ENCODE peak calls at places on chromosomes 4 and X, in four cellular contexts. Y is mammary epithelial cell, Z is A549, H is HepG2. X is an unnamed sample. For H3K9me3, the result is how much of the 10 kb centered on the place peaks cover.

GRCh38 chrX:447052-447451 is 60.3 kb upstream of the PPP2R3B start:
- DNase-seq in Y (no peak), Z (no peak), H (no peak), X (no peak)

GRCh38 chr4:55947912-55948725 is 626 bp upstream of the CEP135 start:
- DNase-seq in Z (peak), Y (peak), H (peak), X (no peak)

GRCh38 chr4:82842593-82842992 is 44.0 kb upstream of the SCD5 start:
- DNase-seq in Z (peak), H (peak), Y (no peak), X (no peak)

GRCh38 chr4:120718979-120719566 is 203.5 kb downstream of the PRDM5 start:
- DNase-seq in H (peak), Y (peak), Z (no peak), X (no peak)

GRCh38 chr4:52979020-52979419 is 116.9 kb downstream of the RASL11B start:
- DNase-seq in H (no peak), Y (no peak), Z (no peak), X (no peak)

GRCh38 chr4:1060121-1060520 is 48.7 kb downstream of the FGFRL1 start:
- DNase-seq in Y (no peak), Z (no peak), H (no peak), X (peak)

GRCh38 chr4:177579649-177580048 is 137.4 kb upstream of the AGA start:
- DNase-seq in Z (no peak), H (no peak), Y (no peak), X (no peak)

GRCh38 chr4:173507471-173508385 is 22.3 kb downstream of the HAND2 start:
- DNase-seq in Y (no peak), H (no peak), Z (no peak), X (no peak)

GRCh38 chr4:69066945-69067344 is 29.3 kb upstream of the UGT2B7 start:
- DNase-seq in H (no peak), Y (peak), Z (no peak), X (no peak)

GRCh38 chr4:173461170-173461569 is 62.3 kb upstream of the SCRG1 start:
- DNase-seq in Z (no peak), Y (peak), H (no peak), X (no peak)

GRCh38 chr4:57116245-57116644 is 6.1 kb upstream of the IGFBP7 start:
- DNase-seq in H (no peak), Z (no peak), Y (no peak), X (no peak)

GRCh38 chr4:10299601-10300000 is 157.6 kb downstream of the ZNF518B start:
- DNase-seq in Y (peak), Z (no peak), H (no peak), X (no peak)

GRCh38 chrX:103520391-103520790 is 1.1 kb upstream of the RAB40A start:
- DNase-seq in Y (no peak), Z (no peak), H (no peak), X (no peak)

GRCh38 chr4:5940470-5941203 is 47.8 kb upstream of the CRMP1 start:
- DNase-seq in Y (no peak), Z (no peak), H (peak), X (no peak)

GRCh38 chr4:161813889-161814288 is 349.9 kb downstream of the FSTL5 start:
- DNase-seq in Z (no peak), H (no peak), Y (no peak), X (no peak)

GRCh38 chr4:80311130-80311529 is 24.4 kb upstream of the CFAP299 start:
- DNase-seq in H (no peak), Z (no peak), Y (peak), X (no peak)

GRCh38 chr4:54439831-54440243 is 210.7 kb downstream of the PDGFRA start:
- DNase-seq in Y (peak), H (no peak), Z (no peak), X (no peak)

GRCh38 chrX:20515841-20516461 is 249.2 kb upstream of the RPS6KA3 start:
- DNase-seq in H (peak), Z (peak), Y (peak), X (no peak)

GRCh38 chrX:66191563-66191962 is 27.5 kb downstream of the HEPH start:
- DNase-seq in Y (no peak), H (no peak), Z (no peak), X (no peak)

GRCh38 chr4:96599752-96600151 is 759.9 kb downstream of the PDHA2 start:
- DNase-seq in H (no peak), Z (no peak), Y (no peak), X (no peak)

GRCh38 chrX:7153231-7153630 is 5.3 kb upstream of the PUDP start:
- DNase-seq in Y (no peak), Z (no peak), H (no peak), X (no peak)

GRCh38 chrX:23317799-23318724 is 16.6 kb upstream of the PTCHD1 start:
- DNase-seq in H (no peak), Y (no peak), Z (peak), X (no peak)

GRCh38 chr4:142519342-142519741 is 326.8 kb downstream of the INPP4B start:
- DNase-seq in H (no peak), Y (peak), Z (no peak), X (no peak)

GRCh38 chrX:19640063-19640462 is 124.8 kb upstream of the MAP3K15 start:
- DNase-seq in Y (no peak), H (no peak), Z (no peak), X (no peak)

GRCh38 chr4:8101213-8101781 is 57.3 kb downstream of the ABLIM2 start:
- DNase-seq in Y (peak), H (peak), Z (no peak), X (no peak)

GRCh38 chrX:40003071-40003981 is 94.4 kb downstream of the BCOR start:
- DNase-seq in Z (no peak), H (peak), Y (no peak), X (no peak)

GRCh38 chr4:30802622-30803323 is 82.6 kb downstream of the PCDH7 start:
- DNase-seq in Y (peak), Z (no peak), H (no peak), X (no peak)

GRCh38 chr4:139223682-139224317 is 46.8 kb upstream of the ELF2 start:
- DNase-seq in Y (peak), Z (no peak), H (no peak), X (no peak)

GRCh38 chr4:189436207-189436606 is 504.5 kb upstream of the FRG1 start:
- DNase-seq in Z (no peak), Y (no peak), H (peak), X (no peak)

GRCh38 chr4:128916832-128917231 is 107.3 kb downstream of the JADE1 start:
- DNase-seq in Y (no peak), Z (no peak), H (no peak), X (no peak)

GRCh38 chrX:139106111-139106510 is 394.6 kb upstream of the FGF13 start:
- DNase-seq in Y (peak), Z (no peak), H (no peak), X (no peak)

GRCh38 chr4:68906238-68907137 is 45.1 kb downstream of the UGT2A3 start:
- DNase-seq in H (no peak), Z (no peak), Y (peak), X (peak)

GRCh38 chrX:146243071-146243470 is 425.4 kb downstream of the SLITRK2 start:
- DNase-seq in H (no peak), Y (no peak), Z (no peak), X (no peak)

GRCh38 chrX:14673764-14674163 is 144.4 kb downstream of the GLRA2 start:
- DNase-seq in Z (peak), Y (peak), H (peak), X (peak)

GRCh38 chrX:110056419-110056818 is 53.5 kb downstream of the TMEM164 start:
- DNase-seq in Y (no peak), H (no peak), Z (no peak), X (no peak)

GRCh38 chrX:119477812-119478232 is 9.6 kb downstream of the SLC25A5 start:
- DNase-seq in Y (no peak), Z (peak), H (peak), X (peak)

GRCh38 chr4:81919238-81919637 is 447.5 kb upstream of the RASGEF1B start:
- DNase-seq in Y (peak), Z (peak), H (peak), X (no peak)

GRCh38 chrX:16708016-16708415 is 4.5 kb downstream of the CTPS2 start:
- DNase-seq in Z (no peak), H (no peak), Y (no peak), X (no peak)

GRCh38 chrX:16714504-16714903 is 2.0 kb upstream of the CTPS2 start:
- DNase-seq in H (no peak), Z (no peak), Y (no peak), X (no peak)

GRCh38 chrX:16712825-16713155 is 321 bp upstream of the CTPS2 start:
- DNase-seq in Z (no peak), H (no peak), Y (no peak), X (no peak)

GRCh38 chrX:16711219-16712115 is 1.0 kb downstream of the CTPS2 start:
- DNase-seq in H (peak), Y (no peak), Z (no peak), X (no peak)

DNA sequence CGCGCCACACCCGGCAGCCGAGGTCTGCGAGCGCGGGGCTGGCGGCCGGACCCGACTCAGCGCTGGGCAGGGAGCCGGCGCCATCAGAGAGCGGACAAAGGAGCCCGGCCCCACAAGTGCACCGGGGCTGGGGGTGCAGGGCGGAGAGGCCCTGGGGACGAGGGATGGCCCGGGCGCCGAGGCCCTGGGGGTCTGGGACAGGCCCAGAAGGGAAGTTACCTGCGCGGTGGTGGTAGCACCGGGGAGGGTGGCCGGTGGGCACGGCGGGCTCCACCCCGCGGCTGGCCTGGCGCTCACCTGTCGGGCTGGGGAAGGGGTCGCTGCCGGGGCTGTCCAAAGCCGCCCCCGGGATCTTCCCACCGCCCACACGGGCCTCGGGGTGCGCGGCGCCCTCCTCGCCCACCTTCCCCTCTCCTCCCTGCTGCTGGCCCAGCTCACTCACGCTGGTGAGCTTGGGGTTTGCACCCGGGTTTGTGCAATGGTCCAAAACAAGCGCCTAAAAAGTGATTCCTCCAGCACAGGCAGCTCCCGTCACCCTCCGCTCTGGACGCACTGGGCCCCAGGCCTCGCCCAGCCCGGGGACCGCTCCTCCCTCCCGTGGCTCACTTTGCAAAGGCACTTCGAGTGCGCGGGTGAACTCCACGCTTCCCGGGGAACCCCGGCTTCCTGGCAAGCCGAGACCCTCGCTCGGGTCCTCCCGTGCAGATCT is at the start of gene CTPS2:
- DNase-seq in Z (peak), Y (peak), H (peak), X (peak)
- H3K27ac ChIP-seq in Z (peak), Y (peak), H (peak), X (peak)

GRCh38 chrX:85109235-85109634 is 105.6 kb downstream of the APOOL start:
- DNase-seq in Y (no peak), H (peak), Z (peak), X (peak)
- TF ChIP-seq CTCF in Y (peak), H (peak), Z (peak), X (peak)

GRCh38 chr4:33954759-33955158 is 2289.6 kb downstream of the ARAP2 start:
- DNase-seq in H (no peak), Y (no peak), Z (no peak), X (no peak)
- H3K9me3 ChIP-seq in H (half or more), Y (under half), Z (under half), X (under half)

DNA sequence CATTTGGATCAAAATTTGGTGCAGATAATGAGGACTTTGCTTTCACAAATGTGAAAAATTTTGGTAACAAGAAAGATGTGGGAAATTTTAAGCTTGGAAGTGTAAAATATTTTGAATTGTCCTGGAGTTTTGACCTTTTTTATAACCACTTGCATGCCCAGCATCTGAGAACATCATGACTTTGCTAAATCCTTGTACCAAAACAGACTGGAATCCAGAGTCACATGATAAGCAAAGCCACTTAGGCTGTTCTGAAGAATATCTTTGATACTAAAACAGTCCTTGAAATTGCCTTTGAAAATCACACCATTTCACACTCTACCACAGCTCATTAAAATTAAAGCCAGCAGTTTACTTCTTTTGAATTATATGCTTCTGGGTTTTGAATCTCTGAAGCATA is 2.5 kb upstream of the PPM1K start:
- DNase-seq in Y (no peak), H (no peak), Z (no peak), X (no peak)
- H3K27ac ChIP-seq in Y (no peak), H (no peak), Z (no peak), X (no peak)

DNA sequence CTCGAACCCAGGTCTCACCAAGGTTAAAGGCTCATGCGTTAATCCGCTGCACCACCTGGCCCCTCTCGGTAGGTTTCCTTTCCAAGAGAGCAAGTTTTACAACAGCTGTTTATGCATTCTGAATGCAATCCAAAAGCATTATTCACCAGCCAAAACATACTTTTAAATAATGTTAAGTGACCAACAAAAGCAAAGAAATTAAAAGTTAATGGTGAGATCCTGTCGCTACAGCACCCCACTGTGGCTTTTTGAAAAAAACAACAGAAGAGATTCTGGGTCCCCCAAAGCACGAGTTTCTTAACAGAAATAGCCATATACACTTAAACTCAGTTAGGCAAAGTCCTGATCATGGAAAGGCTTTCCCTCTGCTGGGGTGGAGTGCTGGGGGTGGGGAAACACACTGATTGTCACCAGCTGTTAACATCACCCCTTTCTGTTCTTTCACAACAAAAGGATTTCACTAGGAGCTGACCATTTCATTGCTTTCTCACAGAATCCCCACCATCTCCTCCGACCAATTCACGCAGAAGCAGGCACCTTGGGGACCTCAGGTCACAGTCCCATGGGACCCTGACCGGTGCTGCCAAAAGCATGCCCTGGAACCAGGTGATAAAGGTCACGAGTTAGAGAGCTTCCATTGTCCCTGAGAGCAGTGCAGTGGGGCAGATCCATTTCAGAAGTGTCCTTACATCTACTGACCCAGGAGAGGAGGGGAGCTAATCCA is 51.2 kb downstream of the ZNF827 start:
- DNase-seq in Z (no peak), Y (no peak), H (no peak), X (no peak)
- TF ChIP-seq CTCF in Z (no peak), Y (no peak), H (no peak), X (no peak)

GRCh38 chr4:150960818-150961217 is 54.3 kb downstream of the LRBA start:
- DNase-seq in H (peak), Y (peak), Z (peak), X (no peak)
- H3K9me3 ChIP-seq in H (under half), Y (under half), Z (under half), X (under half)

GRCh38 chr4:156971623-156972369 is at the start of gene PDGFC:
- DNase-seq in H (peak), Y (peak), Z (peak), X (peak)

GRCh38 chr4:156970501-156971167 is 965 bp downstream of the PDGFC start:
- DNase-seq in Y (peak), Z (peak), H (peak), X (peak)

GRCh38 chr4:156971168-156971601 is 414 bp downstream of the PDGFC start:
- DNase-seq in Z (no peak), H (no peak), Y (no peak), X (peak)

GRCh38 chr4:156969136-156969535 is 2.5 kb downstream of the PDGFC start:
- DNase-seq in Y (no peak), Z (no peak), H (no peak), X (no peak)

GRCh38 chr4:156968479-156968984 is 3.1 kb downstream of the PDGFC start:
- DNase-seq in Y (peak), H (peak), Z (peak), X (peak)
- H3K27ac ChIP-seq in Y (no peak), H (no peak), Z (peak), X (peak)

DNA sequence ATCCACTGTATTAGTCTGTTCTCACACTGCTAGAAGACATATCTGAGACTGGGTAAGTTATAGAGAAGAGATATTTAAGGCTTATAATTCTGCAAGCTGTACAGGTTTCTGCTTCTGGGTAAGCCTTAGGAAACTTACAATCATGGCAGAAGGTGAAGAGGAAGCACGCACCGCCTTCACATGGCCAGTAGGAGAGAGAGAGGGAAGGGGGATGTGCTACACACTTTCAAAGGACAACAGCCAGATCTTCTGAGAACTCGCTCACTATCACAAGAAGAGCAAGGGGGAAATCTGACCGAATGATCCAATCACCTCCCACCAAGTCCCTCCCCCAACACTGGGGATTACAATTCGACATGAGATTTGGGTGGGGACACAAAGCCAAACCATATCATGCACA is 13.0 kb downstream of the FRYL start:
- DNase-seq in Z (no peak), H (no peak), Y (no peak), X (no peak)
- TF ChIP-seq CTCF in Z (no peak), H (no peak), Y (no peak), X (no peak)

GRCh38 chr4:14218641-14219040 is 591.1 kb upstream of the BOD1L1 start:
- DNase-seq in Y (peak), H (no peak), Z (no peak), X (peak)
- H3K9me3 ChIP-seq in Y (under half), H (half or more), Z (under half), X (under half)

X was measured in pancreas.